ENCODE peak calls at places on chromosomes 2 and 18, in six cellular contexts. W, A, T, F, O and L are unnamed samples. For H4K20me1, the result is how much of the 10 kb centered on the place peaks cover.

GRCh38 chr2:44952143-44952805 is 10.8 kb downstream of the SIX3 start:
- DNase-seq in W (peak), F (no peak), A (peak), O (peak), T (peak), L (no peak)

GRCh38 chr18:35045808-35046207 is 4.6 kb downstream of the MAPRE2 start:
- DNase-seq in A (no peak), W (no peak), O (no peak), T (no peak), F (no peak), L (no peak)

GRCh38 chr2:38528008-38528442 is 74.7 kb downstream of the HNRNPLL start:
- DNase-seq in A (peak), F (no peak), T (peak), O (peak), W (peak), L (peak)

GRCh38 chr2:73175663-73176204 is 26.6 kb upstream of the NOTO start:
- DNase-seq in F (no peak), T (peak), W (peak), O (peak), A (no peak), L (peak)

GRCh38 chr2:41222593-41222992 is 770.7 kb upstream of the SLC8A1 start:
- DNase-seq in O (no peak), A (no peak), F (no peak), W (no peak), T (no peak), L (no peak)

GRCh38 chr18:39846277-39846676 is 2108.8 kb upstream of the PIK3C3 start:
- DNase-seq in T (no peak), F (no peak), O (no peak), A (no peak), W (peak), L (no peak)

GRCh38 chr18:33735428-33735827 is 157.4 kb downstream of the ASXL3 start:
- DNase-seq in F (no peak), W (no peak), O (no peak), T (no peak), A (no peak), L (no peak)

GRCh38 chr2:43899589-43899988 is 60.8 kb downstream of the ABCG8 start:
- DNase-seq in A (no peak), O (no peak), T (no peak), F (no peak), W (peak), L (no peak)

GRCh38 chr18:24014986-24015896 is 687 bp downstream of the TTC39C start:
- DNase-seq in F (no peak), W (peak), O (peak), T (peak), A (peak), L (peak)

DNA sequence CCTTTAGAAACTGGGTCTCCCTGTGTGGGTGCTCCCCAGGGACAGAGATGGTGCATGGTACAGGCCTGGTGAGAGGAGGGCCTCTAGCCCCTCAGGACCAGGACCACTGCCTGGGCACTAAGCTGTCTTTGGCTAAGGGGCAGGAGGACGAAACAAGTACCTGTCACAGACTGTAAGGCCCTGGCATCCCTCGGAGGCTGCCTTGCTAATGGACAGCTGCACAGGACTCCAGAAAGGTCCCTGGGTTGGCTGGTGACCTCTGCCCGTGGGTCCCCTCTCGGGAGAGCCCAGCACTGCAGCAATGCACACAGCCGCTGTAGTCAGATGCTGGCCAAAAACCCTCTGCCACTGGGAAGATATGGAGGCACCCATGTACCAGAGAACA is 14.3 kb downstream of the HS6ST1 start:
- DNase-seq in F (no peak), W (no peak), T (no peak), O (no peak), A (no peak), L (no peak)
- H4K20me1 ChIP-seq in F (under half), W (under half), T (under half), O (half or more), A (under half), L (half or more)

GRCh38 chr2:19126281-19126680 is 232.1 kb downstream of the OSR1 start:
- DNase-seq in A (no peak), F (no peak), O (no peak), T (peak), W (no peak), L (no peak)
- TF ChIP-seq CTCF in A (no peak), F (no peak), O (no peak), T (no peak), W (no peak), L (no peak)

DNA sequence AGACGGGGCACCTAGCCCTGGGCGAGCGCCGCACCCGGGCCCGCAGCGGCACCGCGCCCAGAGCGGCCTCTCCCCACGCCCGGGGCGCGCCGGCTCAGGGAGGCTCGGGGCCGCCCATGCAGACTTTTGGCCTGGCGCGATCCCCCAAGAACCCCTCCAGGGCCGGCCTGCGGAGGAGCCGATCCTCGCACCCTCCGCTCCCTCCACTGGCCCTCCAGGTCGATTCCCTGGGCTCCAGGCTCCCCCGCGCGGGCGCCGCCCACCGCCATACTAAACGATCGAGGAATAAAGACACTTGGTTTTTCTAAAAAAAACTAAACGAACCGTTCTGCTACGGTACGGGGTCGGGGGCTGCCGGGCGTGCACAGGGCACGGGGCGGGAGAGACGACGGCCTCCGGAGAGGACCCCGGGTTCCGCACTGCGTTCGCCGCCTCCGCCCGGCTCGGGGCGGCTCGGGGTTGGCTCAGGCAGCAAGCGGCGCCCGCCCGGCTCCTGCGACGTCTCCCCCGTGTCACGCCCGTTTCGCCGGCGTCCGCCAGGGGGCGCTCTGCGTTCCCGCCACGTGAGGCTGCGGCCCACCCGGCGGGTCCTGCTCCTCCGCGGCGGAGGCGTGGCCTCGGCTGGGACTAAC is 366 bp upstream of the KHK start:
- DNase-seq in A (peak), O (peak), W (peak), F (peak), T (peak), L (peak)
- H4K20me1 ChIP-seq in A (under half), O (under half), W (under half), F (under half), T (under half), L (under half)

DNA sequence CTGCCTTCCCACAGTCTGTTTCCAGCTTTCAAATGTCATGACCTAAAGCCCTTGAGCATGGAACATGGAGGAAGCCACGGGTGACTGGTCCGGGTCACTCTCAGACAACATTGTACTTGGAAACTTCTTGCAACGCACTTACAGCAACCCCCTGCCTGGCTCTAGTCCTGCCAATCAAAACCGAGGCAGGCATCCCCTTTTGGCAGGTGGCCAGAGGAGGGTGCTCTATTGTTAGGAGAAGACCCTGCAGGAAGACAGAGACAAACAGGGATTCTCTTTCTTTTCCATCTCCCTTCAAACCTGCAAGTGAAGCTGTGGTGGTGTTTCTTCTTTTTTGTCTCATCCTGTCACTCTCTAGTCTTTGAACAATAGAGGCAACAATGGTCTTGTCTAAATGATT is 667.2 kb downstream of the ZEB2 start:
- DNase-seq in W (no peak), A (peak), F (no peak), T (no peak), O (no peak), L (no peak)
- TF ChIP-seq CTCF in W (no peak), A (peak), F (no peak), T (no peak), O (no peak), L (no peak)

GRCh38 chr2:11303290-11304013 is 41.0 kb downstream of the ROCK2 start:
- DNase-seq in F (no peak), A (no peak), O (no peak), T (no peak), W (no peak), L (peak)
- H4K20me1 ChIP-seq in F (under half), A (under half), O (under half), T (under half), W (under half), L (half or more)

DNA sequence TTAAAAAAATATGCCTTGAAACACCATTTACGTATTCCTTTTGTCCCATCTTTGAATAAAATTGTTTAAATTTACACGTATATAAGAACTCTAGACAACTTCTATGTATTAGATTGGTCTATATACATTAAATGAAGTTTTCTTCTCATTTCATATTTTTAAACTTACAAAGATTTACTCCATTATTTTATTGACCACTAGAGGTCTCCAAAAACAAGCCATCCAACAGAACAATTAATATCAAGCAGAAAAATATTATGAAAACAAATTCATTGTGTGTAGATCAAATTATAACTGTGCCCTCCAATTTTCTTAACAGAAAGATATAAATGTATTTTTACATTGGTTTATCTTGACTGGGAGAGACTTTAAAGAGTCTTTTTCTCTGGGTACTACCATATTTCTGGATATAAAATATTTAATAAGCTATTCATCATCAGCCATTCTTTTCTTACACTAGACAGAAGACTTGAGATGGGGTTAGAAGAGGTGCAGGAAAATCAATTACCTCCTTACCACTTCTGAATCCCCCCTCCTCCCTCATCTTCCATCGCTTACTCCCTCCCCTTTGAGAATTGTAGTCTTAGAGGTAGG is 66.5 kb downstream of the DPP4 start:
- DNase-seq in W (no peak), F (no peak), O (no peak), T (no peak), A (peak), L (no peak)
- TF ChIP-seq CTCF in W (peak), F (peak), O (peak), T (peak), A (peak), L (peak)

DNA sequence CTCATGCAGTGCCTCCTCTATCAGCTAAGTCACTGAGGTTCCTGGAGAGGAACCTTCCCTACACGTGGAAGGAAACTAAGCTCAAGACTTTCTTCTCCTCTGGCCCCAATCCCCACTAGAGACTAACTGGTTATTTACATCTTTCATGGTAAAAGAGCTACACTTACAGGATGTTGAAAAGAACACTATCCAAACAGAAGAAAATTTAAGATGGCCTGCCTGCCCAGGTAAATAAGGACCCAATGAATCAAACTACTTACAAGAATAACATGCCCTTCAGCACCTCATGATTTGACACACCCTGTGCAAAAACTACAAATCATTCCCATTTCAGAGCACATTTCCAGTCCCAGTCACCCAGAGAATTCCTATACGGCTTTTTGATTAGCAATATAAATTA is 30.9 kb downstream of the LRP2 start:
- DNase-seq in W (no peak), F (no peak), A (no peak), O (no peak), T (no peak), L (no peak)
- H4K20me1 ChIP-seq in W (under half), F (under half), A (under half), O (under half), T (under half), L (under half)

GRCh38 chr2:115084446-115084845 is 642.0 kb downstream of the DPP10 start:
- DNase-seq in W (no peak), F (no peak), T (no peak), A (no peak), O (no peak), L (no peak)

GRCh38 chr2:115083711-115084110 is 641.3 kb downstream of the DPP10 start:
- DNase-seq in W (no peak), T (no peak), F (no peak), A (no peak), O (no peak), L (no peak)

GRCh38 chr2:115077594-115077993 is 635.2 kb downstream of the DPP10 start:
- DNase-seq in T (no peak), W (no peak), F (no peak), O (no peak), A (no peak), L (no peak)

GRCh38 chr2:115083216-115083615 is 640.8 kb downstream of the DPP10 start:
- DNase-seq in A (no peak), O (no peak), W (no peak), F (no peak), T (no peak), L (no peak)
- TF ChIP-seq CTCF in A (peak), O (no peak), W (no peak), F (no peak), T (no peak), L (no peak)

DNA sequence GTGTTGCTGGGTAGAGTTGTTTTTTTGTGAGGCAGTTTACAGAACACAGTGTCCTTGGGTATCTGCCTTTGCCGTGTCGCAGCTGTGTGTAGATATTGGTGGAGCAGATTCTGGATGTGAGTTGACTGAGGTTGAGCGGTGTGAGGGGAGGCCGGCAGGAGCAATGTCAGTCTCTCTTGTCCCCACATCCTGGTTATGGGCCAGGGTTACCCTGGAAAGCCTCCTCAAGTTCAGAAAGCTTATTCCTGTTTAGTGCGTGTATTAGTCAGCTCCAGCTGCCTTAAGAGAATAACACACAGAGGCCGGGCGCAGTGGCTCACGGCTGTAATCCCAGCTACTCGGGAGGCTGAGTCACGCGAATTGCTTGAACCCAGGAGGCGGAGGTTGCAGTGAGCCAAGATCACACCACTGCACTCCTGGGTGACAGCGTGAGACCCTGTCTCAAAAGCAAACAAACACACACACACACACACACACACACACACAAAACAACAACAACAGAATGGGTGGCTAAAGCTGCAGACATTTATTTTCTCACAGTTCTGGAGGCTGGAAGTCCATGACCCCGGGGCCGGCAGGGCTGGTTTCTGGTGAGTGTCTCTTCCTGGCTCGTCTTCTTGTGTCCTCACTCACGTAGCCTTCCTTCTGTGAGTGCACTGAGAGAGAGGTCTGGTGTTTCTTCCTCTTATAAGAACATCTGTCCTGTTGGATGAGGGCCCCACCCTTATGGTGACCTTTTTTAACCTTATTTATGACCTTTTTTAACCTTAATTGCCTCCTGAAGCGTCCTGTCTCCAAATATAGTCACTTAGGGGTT is 5.1 kb downstream of the NCK2 start:
- DNase-seq in O (no peak), T (no peak), A (no peak), W (no peak), F (no peak), L (peak)
- H4K20me1 ChIP-seq in O (under half), T (under half), A (under half), W (half or more), F (under half), L (half or more)